ENCODE peak calls at places on chromosomes 1 and 21, in ten cellular contexts. One of them, this sample, is unnamed.

GRCh38 chr1:247336390-247336789 is 4.7 kb upstream of the ZNF496 start:
- DNase-seq in HepG2: no peak
- DNase-seq in K562: no peak
- DNase-seq in A549: no peak
- DNase-seq in transverse colon: no peak
- DNase-seq in suprapubic skin: no peak
- DNase-seq in ovary: no peak
- DNase-seq in esophagus muscularis mucosa: no peak
- DNase-seq in upper lobe of left lung: no peak
- DNase-seq in GM12878: no peak
- DNase-seq in this sample: no peak

GRCh38 chr1:38009088-38009840 is 3.3 kb upstream of the UTP11 start:
- DNase-seq in transverse colon: no peak
- DNase-seq in esophagus muscularis mucosa: no peak
- DNase-seq in HepG2: no peak
- DNase-seq in A549: no peak
- DNase-seq in GM12878: no peak
- DNase-seq in K562: peak
- DNase-seq in ovary: no peak
- DNase-seq in suprapubic skin: no peak
- DNase-seq in upper lobe of left lung: no peak
- DNase-seq in this sample: no peak

GRCh38 chr1:222019029-222019428 is 277.1 kb upstream of the DUSP10 start:
- DNase-seq in suprapubic skin: no peak
- DNase-seq in ovary: no peak
- DNase-seq in GM12878: no peak
- DNase-seq in upper lobe of left lung: no peak
- DNase-seq in A549: no peak
- DNase-seq in HepG2: no peak
- DNase-seq in K562: no peak
- DNase-seq in transverse colon: no peak
- DNase-seq in esophagus muscularis mucosa: no peak
- DNase-seq in this sample: no peak

GRCh38 chr1:154575951-154576566 is 8.5 kb downstream of the CHRNB2 start:
- DNase-seq in A549: no peak
- DNase-seq in HepG2: no peak
- DNase-seq in K562: no peak
- DNase-seq in GM12878: no peak
- DNase-seq in transverse colon: no peak
- DNase-seq in upper lobe of left lung: no peak
- DNase-seq in ovary: no peak
- DNase-seq in esophagus muscularis mucosa: no peak
- DNase-seq in suprapubic skin: no peak
- DNase-seq in this sample: no peak

GRCh38 chr1:15915991-15916390 is 59.9 kb downstream of the ZBTB17 start:
- DNase-seq in transverse colon: no peak
- DNase-seq in upper lobe of left lung: no peak
- DNase-seq in suprapubic skin: no peak
- DNase-seq in K562: no peak
- DNase-seq in esophagus muscularis mucosa: no peak
- DNase-seq in A549: no peak
- DNase-seq in HepG2: no peak
- DNase-seq in GM12878: no peak
- DNase-seq in ovary: no peak
- DNase-seq in this sample: no peak

GRCh38 chr1:223704921-223705878 is 7.1 kb upstream of the CAPN2 start:
- DNase-seq in ovary: no peak
- DNase-seq in upper lobe of left lung: no peak
- DNase-seq in K562: no peak
- DNase-seq in HepG2: no peak
- DNase-seq in suprapubic skin: no peak
- DNase-seq in esophagus muscularis mucosa: no peak
- DNase-seq in A549: no peak
- DNase-seq in GM12878: no peak
- DNase-seq in transverse colon: no peak
- DNase-seq in this sample: no peak

GRCh38 chr1:17569200-17570139 is 30.0 kb downstream of the ARHGEF10L start:
- DNase-seq in A549: no peak
- DNase-seq in suprapubic skin: peak
- DNase-seq in transverse colon: peak
- DNase-seq in esophagus muscularis mucosa: peak
- DNase-seq in K562: peak
- DNase-seq in ovary: peak
- DNase-seq in GM12878: no peak
- DNase-seq in HepG2: peak
- DNase-seq in upper lobe of left lung: peak
- DNase-seq in this sample: peak

GRCh38 chr1:213535679-213536078 is 452.1 kb upstream of the PROX1 start:
- DNase-seq in suprapubic skin: no peak
- DNase-seq in upper lobe of left lung: no peak
- DNase-seq in GM12878: no peak
- DNase-seq in transverse colon: no peak
- DNase-seq in A549: no peak
- DNase-seq in K562: no peak
- DNase-seq in ovary: no peak
- DNase-seq in esophagus muscularis mucosa: no peak
- DNase-seq in HepG2: no peak
- DNase-seq in this sample: no peak

GRCh38 chr1:32201011-32201855 is 838 bp downstream of the CCDC28B start:
- DNase-seq in HepG2: no peak
- DNase-seq in A549: no peak
- DNase-seq in suprapubic skin: peak
- DNase-seq in esophagus muscularis mucosa: peak
- DNase-seq in ovary: peak
- DNase-seq in K562: peak
- DNase-seq in GM12878: peak
- DNase-seq in transverse colon: peak
- DNase-seq in upper lobe of left lung: peak
- DNase-seq in this sample: peak

GRCh38 chr1:7302126-7302525 is 469.0 kb upstream of the VAMP3 start:
- DNase-seq in ovary: no peak
- DNase-seq in GM12878: no peak
- DNase-seq in transverse colon: no peak
- DNase-seq in HepG2: no peak
- DNase-seq in suprapubic skin: no peak
- DNase-seq in K562: no peak
- DNase-seq in esophagus muscularis mucosa: peak
- DNase-seq in A549: no peak
- DNase-seq in upper lobe of left lung: no peak
- DNase-seq in this sample: no peak

GRCh38 chr1:15033264-15033663 is 120.3 kb upstream of the TMEM51 start:
- DNase-seq in upper lobe of left lung: no peak
- DNase-seq in ovary: no peak
- DNase-seq in HepG2: no peak
- DNase-seq in suprapubic skin: no peak
- DNase-seq in transverse colon: no peak
- DNase-seq in K562: no peak
- DNase-seq in GM12878: no peak
- DNase-seq in esophagus muscularis mucosa: no peak
- DNase-seq in A549: no peak
- DNase-seq in this sample: no peak

GRCh38 chr1:230894664-230895063 is 26.3 kb upstream of the C1orf198 start:
- DNase-seq in ovary: no peak
- DNase-seq in suprapubic skin: no peak
- DNase-seq in HepG2: no peak
- DNase-seq in upper lobe of left lung: no peak
- DNase-seq in transverse colon: no peak
- DNase-seq in A549: no peak
- DNase-seq in K562: no peak
- DNase-seq in esophagus muscularis mucosa: no peak
- DNase-seq in GM12878: no peak
- DNase-seq in this sample: no peak

GRCh38 chr1:114671011-114671938 is 1.4 kb upstream of the DENND2C start:
- DNase-seq in suprapubic skin: no peak
- DNase-seq in ovary: no peak
- DNase-seq in A549: peak
- DNase-seq in K562: no peak
- DNase-seq in upper lobe of left lung: no peak
- DNase-seq in esophagus muscularis mucosa: no peak
- DNase-seq in GM12878: no peak
- DNase-seq in HepG2: no peak
- DNase-seq in transverse colon: no peak
- DNase-seq in this sample: no peak

GRCh38 chr1:93448292-93448982 is 519 bp downstream of the FNBP1L start:
- DNase-seq in upper lobe of left lung: peak
- DNase-seq in A549: peak
- DNase-seq in transverse colon: peak
- DNase-seq in K562: peak
- DNase-seq in ovary: peak
- DNase-seq in suprapubic skin: peak
- DNase-seq in HepG2: peak
- DNase-seq in GM12878: no peak
- DNase-seq in esophagus muscularis mucosa: no peak
- DNase-seq in this sample: no peak

GRCh38 chr1:177011508-177011907 is 153.0 kb downstream of the ASTN1 start:
- DNase-seq in A549: no peak
- DNase-seq in transverse colon: no peak
- DNase-seq in esophagus muscularis mucosa: peak
- DNase-seq in upper lobe of left lung: no peak
- DNase-seq in suprapubic skin: no peak
- DNase-seq in GM12878: no peak
- DNase-seq in K562: no peak
- DNase-seq in ovary: no peak
- DNase-seq in HepG2: no peak
- DNase-seq in this sample: no peak

GRCh38 chr1:74480068-74480467 is 32.3 kb downstream of the LRRC53 start:
- DNase-seq in K562: no peak
- DNase-seq in HepG2: no peak
- DNase-seq in esophagus muscularis mucosa: no peak
- DNase-seq in suprapubic skin: no peak
- DNase-seq in GM12878: no peak
- DNase-seq in upper lobe of left lung: no peak
- DNase-seq in A549: no peak
- DNase-seq in ovary: no peak
- DNase-seq in transverse colon: no peak
- DNase-seq in this sample: no peak

GRCh38 chr1:197224160-197224559 is 43.9 kb upstream of the CRB1 start:
- DNase-seq in esophagus muscularis mucosa: no peak
- DNase-seq in K562: no peak
- DNase-seq in HepG2: no peak
- DNase-seq in GM12878: no peak
- DNase-seq in upper lobe of left lung: no peak
- DNase-seq in A549: no peak
- DNase-seq in suprapubic skin: no peak
- DNase-seq in ovary: no peak
- DNase-seq in transverse colon: no peak
- DNase-seq in this sample: no peak

GRCh38 chr21:35138665-35139381 is 89.7 kb upstream of the RUNX1 start:
- DNase-seq in upper lobe of left lung: no peak
- DNase-seq in ovary: no peak
- DNase-seq in A549: no peak
- DNase-seq in esophagus muscularis mucosa: no peak
- DNase-seq in GM12878: no peak
- DNase-seq in transverse colon: no peak
- DNase-seq in HepG2: no peak
- DNase-seq in K562: peak
- DNase-seq in suprapubic skin: no peak
- DNase-seq in this sample: no peak

GRCh38 chr1:204358605-204359004 is 1.1 kb downstream of the PLEKHA6 start:
- DNase-seq in transverse colon: no peak
- DNase-seq in upper lobe of left lung: no peak
- DNase-seq in A549: no peak
- DNase-seq in K562: no peak
- DNase-seq in ovary: no peak
- DNase-seq in suprapubic skin: no peak
- DNase-seq in HepG2: no peak
- DNase-seq in GM12878: no peak
- DNase-seq in esophagus muscularis mucosa: no peak
- DNase-seq in this sample: no peak
- H3K4me3 ChIP-seq in transverse colon: no peak
- H3K4me3 ChIP-seq in upper lobe of left lung: no peak
- H3K4me3 ChIP-seq in A549: no peak
- H3K4me3 ChIP-seq in K562: no peak
- H3K4me3 ChIP-seq in ovary: no peak
- H3K4me3 ChIP-seq in suprapubic skin: no peak
- H3K4me3 ChIP-seq in HepG2: no peak
- H3K4me3 ChIP-seq in GM12878: no peak
- H3K4me3 ChIP-seq in esophagus muscularis mucosa: no peak
- H3K4me3 ChIP-seq in this sample: no peak

DNA sequence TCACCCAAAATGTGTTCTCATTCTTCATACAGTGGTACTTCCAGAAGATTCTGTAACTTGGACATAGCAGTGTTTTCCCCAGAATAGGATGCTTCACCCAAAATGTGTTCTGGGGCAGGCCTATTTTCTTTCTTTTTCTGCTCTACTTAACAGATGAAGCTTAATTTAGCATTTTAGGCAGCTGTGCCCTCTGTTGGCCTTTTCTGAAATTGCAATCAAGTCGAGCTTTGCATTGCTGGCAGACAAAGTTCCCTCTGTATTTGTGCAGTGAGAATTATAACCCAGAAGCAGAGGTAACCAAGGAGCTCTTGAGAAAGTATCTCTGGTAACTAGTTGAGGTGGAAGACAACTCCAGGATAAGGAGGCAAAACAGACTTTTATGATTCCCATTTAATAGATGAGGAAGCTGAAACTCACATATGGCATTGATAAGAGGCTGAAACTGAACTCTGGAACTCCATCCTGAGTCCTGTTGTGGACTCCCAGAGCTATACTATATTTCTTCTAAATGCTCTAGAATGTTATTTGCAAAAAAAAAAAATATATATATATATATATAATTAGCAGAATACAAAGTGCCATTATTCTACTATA is 50.3 kb upstream of the L1TD1 start:
- DNase-seq in upper lobe of left lung: no peak
- DNase-seq in ovary: no peak
- DNase-seq in A549: peak
- DNase-seq in K562: peak
- DNase-seq in transverse colon: peak
- DNase-seq in HepG2: peak
- DNase-seq in GM12878: no peak
- DNase-seq in esophagus muscularis mucosa: no peak
- DNase-seq in suprapubic skin: no peak
- DNase-seq in this sample: no peak
- TF ChIP-seq EP300 in upper lobe of left lung: no peak
- TF ChIP-seq EP300 in ovary: no peak
- TF ChIP-seq EP300 in A549: no peak
- TF ChIP-seq EP300 in K562: no peak
- TF ChIP-seq EP300 in transverse colon: no peak
- TF ChIP-seq EP300 in HepG2: no peak
- TF ChIP-seq EP300 in GM12878: no peak
- TF ChIP-seq EP300 in esophagus muscularis mucosa: no peak
- TF ChIP-seq EP300 in suprapubic skin: no peak
- TF ChIP-seq EP300 in this sample: no peak

GRCh38 chr1:239719642-239720258 is 333.4 kb downstream of the CHRM3 start:
- DNase-seq in GM12878: no peak
- DNase-seq in transverse colon: peak
- DNase-seq in suprapubic skin: no peak
- DNase-seq in esophagus muscularis mucosa: no peak
- DNase-seq in A549: no peak
- DNase-seq in HepG2: no peak
- DNase-seq in K562: no peak
- DNase-seq in ovary: no peak
- DNase-seq in upper lobe of left lung: peak
- DNase-seq in this sample: no peak
- H3K4me3 ChIP-seq in GM12878: no peak
- H3K4me3 ChIP-seq in transverse colon: no peak
- H3K4me3 ChIP-seq in suprapubic skin: no peak
- H3K4me3 ChIP-seq in esophagus muscularis mucosa: no peak
- H3K4me3 ChIP-seq in A549: no peak
- H3K4me3 ChIP-seq in HepG2: no peak
- H3K4me3 ChIP-seq in K562: no peak
- H3K4me3 ChIP-seq in ovary: no peak
- H3K4me3 ChIP-seq in upper lobe of left lung: no peak
- H3K4me3 ChIP-seq in this sample: no peak

GRCh38 chr1:3149277-3149676 is 80.3 kb downstream of the PRDM16 start:
- DNase-seq in ovary: no peak
- DNase-seq in esophagus muscularis mucosa: no peak
- DNase-seq in upper lobe of left lung: no peak
- DNase-seq in transverse colon: no peak
- DNase-seq in A549: no peak
- DNase-seq in GM12878: no peak
- DNase-seq in K562: no peak
- DNase-seq in HepG2: no peak
- DNase-seq in suprapubic skin: no peak
- DNase-seq in this sample: no peak
- TF ChIP-seq EP300 in ovary: no peak
- TF ChIP-seq EP300 in esophagus muscularis mucosa: no peak
- TF ChIP-seq EP300 in upper lobe of left lung: no peak
- TF ChIP-seq EP300 in transverse colon: no peak
- TF ChIP-seq EP300 in A549: no peak
- TF ChIP-seq EP300 in GM12878: no peak
- TF ChIP-seq EP300 in K562: no peak
- TF ChIP-seq EP300 in HepG2: no peak
- TF ChIP-seq EP300 in suprapubic skin: no peak
- TF ChIP-seq EP300 in this sample: no peak